ENCODE peak calls at places on chromosomes 3 and 15, in seven cellular contexts. I, Z, Q, H, Y, U and M are unnamed samples.

GRCh38 chr15:85554852-85555521 is 174.6 kb downstream of the AKAP13 start:
- DNase-seq in I (no peak), Z (no peak), Q (no peak), H (no peak), Y (no peak), U (no peak), M (no peak)

GRCh38 chr3:34305266-34305665 is 506.8 kb downstream of the PDCD6IP start:
- DNase-seq in I (no peak), Z (no peak), Q (no peak), H (no peak), Y (no peak), U (no peak), M (no peak)

GRCh38 chr3:42657675-42658074 is 4.2 kb downstream of the ZBTB47 start:
- DNase-seq in I (no peak), Z (no peak), Q (no peak), H (no peak), Y (no peak), U (no peak), M (no peak)

GRCh38 chr3:52845691-52846426 is 11.0 kb upstream of the MUSTN1 start:
- DNase-seq in I (no peak), Z (no peak), Q (no peak), H (no peak), Y (no peak), U (no peak), M (no peak)

GRCh38 chr3:169668081-169668956 is 4.8 kb upstream of the MECOM start:
- DNase-seq in I (no peak), Z (no peak), Q (no peak), H (peak), Y (no peak), U (peak), M (no peak)

GRCh38 chr15:48389701-48390143 is 58.5 kb downstream of the DUT start:
- DNase-seq in I (no peak), Z (peak), Q (no peak), H (no peak), Y (no peak), U (peak), M (no peak)

GRCh38 chr3:147651107-147651506 is 241.9 kb downstream of the ZIC1 start:
- DNase-seq in I (no peak), Z (peak), Q (no peak), H (no peak), Y (no peak), U (no peak), M (no peak)

GRCh38 chr3:143763568-143764162 is 84.6 kb downstream of the SLC9A9 start:
- DNase-seq in I (no peak), Z (peak), Q (no peak), H (peak), Y (no peak), U (peak), M (no peak)

GRCh38 chr15:65400760-65401606 is 21.8 kb downstream of the IGDCC4 start:
- DNase-seq in I (no peak), Z (peak), Q (peak), H (peak), Y (no peak), U (peak), M (peak)

DNA sequence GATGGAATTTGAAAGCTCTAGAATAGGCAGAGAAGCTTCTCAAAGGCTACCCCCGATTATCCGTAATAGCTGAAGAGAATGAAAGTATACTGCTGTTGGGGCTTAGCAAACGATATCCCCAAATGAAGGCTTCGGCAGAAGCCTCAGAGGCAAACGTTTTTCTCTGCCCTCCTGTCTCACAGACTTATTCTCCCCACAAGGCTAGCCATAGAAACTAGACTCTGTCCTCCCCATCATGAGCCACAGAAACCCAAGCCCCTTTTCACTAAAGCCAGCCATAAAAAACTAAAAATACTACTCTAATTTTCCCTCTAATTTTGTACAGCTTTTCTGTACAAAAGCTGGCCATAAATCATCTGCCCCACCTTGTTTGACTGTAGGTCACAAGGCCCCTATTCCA is 413.4 kb upstream of the CFAP20DC start:
- DNase-seq in I (no peak), Z (no peak), Q (no peak), H (no peak), Y (no peak), U (no peak), M (no peak)
- TF ChIP-seq CTCF in I (no peak), Z (no peak), Q (no peak), H (no peak), Y (no peak), U (no peak), M (no peak)

DNA sequence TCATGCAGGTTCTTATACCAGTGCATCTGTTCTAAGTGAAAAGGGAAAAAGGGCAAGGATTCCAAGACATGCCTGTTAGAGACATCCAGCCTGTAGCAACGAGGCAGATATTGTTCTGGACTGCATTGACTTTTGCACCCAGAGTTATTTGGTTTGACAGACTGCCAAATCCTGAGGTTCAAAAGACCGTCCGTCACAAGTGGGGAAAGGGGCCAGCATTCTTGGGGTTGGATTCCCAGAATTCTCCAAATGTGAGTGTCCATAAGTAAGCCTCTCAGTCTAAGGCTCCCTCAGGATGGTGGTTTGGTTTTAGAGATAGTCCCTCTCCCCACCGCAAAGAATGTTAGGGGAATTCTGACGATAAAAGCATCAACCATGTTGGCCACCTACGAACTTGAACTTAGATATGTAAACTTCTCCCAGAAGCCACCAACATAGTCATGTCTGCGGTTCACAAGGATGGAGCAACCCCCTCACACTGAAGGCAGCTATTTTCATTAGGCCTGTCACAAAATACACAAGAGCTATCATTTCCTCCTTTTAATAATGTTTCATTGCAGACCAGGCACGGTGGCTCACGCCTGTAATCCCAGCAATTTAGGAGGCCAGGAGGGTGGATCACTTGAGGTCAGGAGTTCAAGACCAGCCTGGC is 13.6 kb upstream of the LACTB start:
- DNase-seq in I (no peak), Z (peak), Q (peak), H (peak), Y (no peak), U (peak), M (no peak)
- H3K4me3 ChIP-seq in I (no peak), Z (no peak), Q (no peak), H (no peak), Y (no peak), U (no peak), M (no peak)

GRCh38 chr3:30631237-30631961 is 25.0 kb downstream of the TGFBR2 start:
- DNase-seq in I (no peak), Z (peak), Q (no peak), H (peak), Y (no peak), U (peak), M (no peak)

GRCh38 chr3:30630238-30631030 is 24.0 kb downstream of the TGFBR2 start:
- DNase-seq in I (no peak), Z (no peak), Q (no peak), H (no peak), Y (no peak), U (no peak), M (no peak)

GRCh38 chr3:30628188-30628930 is 22.0 kb downstream of the TGFBR2 start:
- DNase-seq in I (no peak), Z (no peak), Q (no peak), H (no peak), Y (no peak), U (no peak), M (no peak)

GRCh38 chr3:30629736-30630135 is 23.3 kb downstream of the TGFBR2 start:
- DNase-seq in I (no peak), Z (no peak), Q (no peak), H (no peak), Y (no peak), U (no peak), M (no peak)

GRCh38 chr3:30628931-30629590 is 22.7 kb downstream of the TGFBR2 start:
- DNase-seq in I (no peak), Z (no peak), Q (no peak), H (peak), Y (no peak), U (peak), M (no peak)
- TF ChIP-seq CTCF in I (peak), Z (peak), Q (peak), H (no peak), Y (no peak), U (peak), M (no peak)

DNA sequence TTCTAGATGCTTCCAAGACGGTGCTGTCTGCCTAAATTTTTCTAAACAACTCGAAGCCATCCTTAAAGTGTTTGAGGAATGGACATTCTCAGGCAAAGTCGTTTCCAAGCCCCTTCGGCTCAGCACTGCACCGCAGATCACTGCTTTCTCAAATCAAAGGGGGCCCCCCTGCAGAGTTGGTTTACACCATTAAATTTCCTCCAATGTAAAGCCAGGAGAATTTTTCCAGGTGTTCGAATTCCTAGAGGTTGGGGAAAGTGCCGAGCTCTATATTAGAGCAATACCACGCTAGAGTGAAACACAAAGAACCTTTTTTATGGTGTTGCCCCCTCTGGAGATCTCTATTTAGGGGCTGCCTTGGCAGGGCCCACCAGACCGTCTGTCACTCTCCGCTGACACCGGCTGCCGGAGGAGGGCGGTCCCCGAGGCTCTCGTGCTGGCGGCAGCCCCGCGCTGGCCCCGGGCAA is 277.9 kb upstream of the NR2F2 start:
- DNase-seq in I (no peak), Z (no peak), Q (no peak), H (no peak), Y (no peak), U (no peak), M (no peak)
- H3K4me3 ChIP-seq in I (peak), Z (no peak), Q (no peak), H (no peak), Y (peak), U (no peak), M (peak)

DNA sequence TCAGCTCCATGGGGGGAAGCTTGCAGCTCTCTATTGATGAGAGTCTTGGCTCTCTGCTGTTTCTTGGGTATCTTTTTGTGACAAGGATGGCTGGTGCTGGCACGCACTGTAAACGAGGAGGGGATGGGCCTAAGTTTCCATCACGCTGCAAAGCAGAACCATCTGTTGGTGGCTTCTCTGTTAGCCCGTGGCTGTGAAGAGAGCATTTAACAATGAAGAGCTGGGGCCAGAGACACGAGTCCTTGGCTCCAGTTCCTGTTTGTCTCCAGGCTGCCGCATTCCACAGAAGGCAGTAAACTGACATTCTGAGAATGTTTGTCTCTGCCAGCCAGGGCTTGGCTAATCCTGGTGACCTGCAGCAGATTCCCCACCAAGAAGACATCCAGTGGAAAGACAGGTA is 130.7 kb downstream of the ASB7 start:
- DNase-seq in I (no peak), Z (peak), Q (peak), H (peak), Y (no peak), U (peak), M (peak)
- TF ChIP-seq CTCF in I (no peak), Z (no peak), Q (no peak), H (no peak), Y (no peak), U (no peak), M (no peak)

GRCh38 chr3:115227046-115227445 is 80.0 kb upstream of the ZBTB20 start:
- DNase-seq in I (no peak), Z (peak), Q (no peak), H (no peak), Y (no peak), U (no peak), M (no peak)

GRCh38 chr3:115228266-115228665 is 81.2 kb upstream of the ZBTB20 start:
- DNase-seq in I (no peak), Z (no peak), Q (no peak), H (no peak), Y (no peak), U (no peak), M (no peak)

GRCh38 chr3:115232167-115232566 is 85.1 kb upstream of the ZBTB20 start:
- DNase-seq in I (no peak), Z (no peak), Q (no peak), H (no peak), Y (no peak), U (no peak), M (no peak)

GRCh38 chr3:115233021-115233420 is 85.9 kb upstream of the ZBTB20 start:
- DNase-seq in I (no peak), Z (peak), Q (no peak), H (no peak), Y (no peak), U (no peak), M (no peak)

DNA sequence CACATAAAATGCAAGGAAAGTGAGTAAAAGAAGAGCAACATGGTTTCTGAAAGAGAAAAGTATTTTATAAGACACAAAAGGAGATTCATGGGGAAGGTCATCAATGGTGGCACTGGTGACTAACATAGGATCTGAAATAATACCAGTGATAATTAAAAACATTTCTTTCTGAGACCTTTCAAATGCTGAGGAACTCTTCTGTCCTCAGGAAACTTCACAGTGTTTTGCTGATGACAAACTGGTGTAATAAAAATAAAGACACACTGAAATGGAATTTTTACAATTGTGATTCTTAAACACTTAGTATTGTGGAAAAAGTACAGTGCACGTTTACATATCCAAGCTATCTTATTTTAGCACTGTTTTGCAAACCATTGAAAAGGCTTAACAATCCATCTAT is 80.4 kb upstream of the ZBTB20 start:
- DNase-seq in I (no peak), Z (peak), Q (no peak), H (no peak), Y (no peak), U (no peak), M (no peak)
- H3K4me3 ChIP-seq in I (no peak), Z (no peak), Q (no peak), H (no peak), Y (no peak), U (no peak), M (no peak)

DNA sequence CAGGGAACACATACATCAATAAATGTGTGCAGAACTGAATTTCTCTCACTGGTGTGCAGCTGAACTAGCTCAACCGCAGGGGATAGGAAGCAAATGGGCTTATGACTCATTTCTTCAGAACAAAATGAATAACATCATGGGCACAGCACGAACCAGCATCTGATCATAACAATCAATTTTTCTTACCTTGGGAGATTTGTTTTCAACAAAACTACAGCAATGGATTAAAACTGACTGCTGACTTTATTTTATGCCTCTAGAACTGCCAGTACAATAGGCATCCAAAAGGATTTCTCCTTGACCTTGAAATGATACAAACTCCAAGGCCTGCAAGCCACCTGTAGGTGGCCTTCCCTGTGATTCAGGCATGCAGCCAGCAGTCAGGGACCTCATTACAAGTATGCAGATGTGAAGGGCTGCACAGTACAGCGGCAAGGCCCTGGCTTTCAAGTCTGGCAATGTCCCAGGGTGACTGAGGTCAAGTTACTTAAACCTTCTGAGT is 26.1 kb downstream of the TAMM41 start:
- DNase-seq in I (no peak), Z (peak), Q (peak), H (peak), Y (no peak), U (no peak), M (no peak)
- TF ChIP-seq CTCF in I (no peak), Z (peak), Q (peak), H (no peak), Y (no peak), U (peak), M (peak)

GRCh38 chr3:11091791-11092190 is 62.5 kb upstream of the HRH1 start:
- DNase-seq in I (no peak), Z (no peak), Q (no peak), H (no peak), Y (no peak), U (no peak), M (no peak)
- H3K4me3 ChIP-seq in I (no peak), Z (no peak), Q (no peak), H (no peak), Y (no peak), U (no peak), M (no peak)

DNA sequence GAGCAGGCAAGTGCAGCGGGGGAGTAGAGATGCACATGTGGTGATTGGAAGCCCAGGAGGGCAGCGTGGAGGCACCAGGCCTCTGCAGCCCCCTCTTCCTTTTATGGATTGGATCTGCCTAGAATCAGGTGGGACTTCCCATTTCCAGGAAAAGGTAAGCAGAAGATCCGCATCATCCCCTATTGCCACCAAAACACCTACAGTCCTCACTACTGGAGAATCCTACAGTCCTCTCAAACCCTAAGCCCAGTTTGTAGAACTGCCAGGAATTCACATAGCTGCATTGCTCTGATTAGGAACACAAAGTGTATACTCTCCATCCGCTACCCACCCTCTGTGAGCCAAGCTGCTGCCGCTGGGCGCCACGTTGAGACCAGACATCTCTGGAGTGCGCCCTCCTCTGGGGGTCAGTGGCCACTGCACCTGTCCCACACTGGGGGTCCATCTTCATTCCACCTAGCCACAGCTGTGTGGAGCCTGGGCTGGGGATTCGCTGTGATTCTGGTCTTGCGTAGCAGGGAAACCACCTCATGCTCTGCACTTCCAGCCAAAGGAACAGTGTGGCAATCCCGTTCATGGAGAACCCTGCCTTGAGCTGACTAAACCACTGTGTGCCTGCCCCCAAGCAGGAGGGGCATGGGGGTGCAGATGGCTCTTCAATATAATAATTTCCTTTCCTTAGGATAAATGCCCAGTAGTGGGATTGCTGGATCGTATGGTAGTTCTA is 88.9 kb upstream of the PTX3 start:
- DNase-seq in I (no peak), Z (peak), Q (no peak), H (no peak), Y (no peak), U (no peak), M (no peak)
- TF ChIP-seq CTCF in I (no peak), Z (peak), Q (peak), H (no peak), Y (no peak), U (peak), M (peak)